ENCODE peak calls at places on chromosomes 5 and 9, in six cellular contexts. One of them, this sample, is unnamed.

GRCh38 chr5:138833726-138834480 is 41.2 kb downstream of the LRRTM2 start:
- DNase-seq in keratinocyte: no peak
- DNase-seq in activated CD8-positive, alpha-beta memory T cell treated with anti-CD3 and anti-CD28 coated beads for 48 hours: no peak
- DNase-seq in midbrain: no peak
- DNase-seq in HS-5: no peak
- DNase-seq in astrocyte: no peak
- DNase-seq in this sample: no peak

GRCh38 chr9:85118990-85119755 is 449.6 kb downstream of the NTRK2 start:
- DNase-seq in keratinocyte: peak
- DNase-seq in astrocyte: peak
- DNase-seq in midbrain: no peak
- DNase-seq in activated CD8-positive, alpha-beta memory T cell treated with anti-CD3 and anti-CD28 coated beads for 48 hours: no peak
- DNase-seq in HS-5: peak
- DNase-seq in this sample: no peak

GRCh38 chr9:130181645-130182044 is 9.4 kb downstream of the NCS1 start:
- DNase-seq in keratinocyte: no peak
- DNase-seq in midbrain: no peak
- DNase-seq in astrocyte: no peak
- DNase-seq in activated CD8-positive, alpha-beta memory T cell treated with anti-CD3 and anti-CD28 coated beads for 48 hours: no peak
- DNase-seq in HS-5: no peak
- DNase-seq in this sample: no peak

GRCh38 chr9:98563212-98563907 is 145.4 kb downstream of the GABBR2 start:
- DNase-seq in HS-5: no peak
- DNase-seq in activated CD8-positive, alpha-beta memory T cell treated with anti-CD3 and anti-CD28 coated beads for 48 hours: no peak
- DNase-seq in astrocyte: no peak
- DNase-seq in keratinocyte: no peak
- DNase-seq in midbrain: no peak
- DNase-seq in this sample: no peak

GRCh38 chr5:113060410-113061025 is 83.9 kb downstream of the DCP2 start:
- DNase-seq in HS-5: no peak
- DNase-seq in astrocyte: no peak
- DNase-seq in activated CD8-positive, alpha-beta memory T cell treated with anti-CD3 and anti-CD28 coated beads for 48 hours: no peak
- DNase-seq in keratinocyte: no peak
- DNase-seq in midbrain: no peak
- DNase-seq in this sample: no peak

GRCh38 chr9:17623965-17624364 is 45.1 kb downstream of the SH3GL2 start:
- DNase-seq in midbrain: no peak
- DNase-seq in activated CD8-positive, alpha-beta memory T cell treated with anti-CD3 and anti-CD28 coated beads for 48 hours: no peak
- DNase-seq in keratinocyte: no peak
- DNase-seq in HS-5: no peak
- DNase-seq in astrocyte: no peak
- DNase-seq in this sample: no peak

GRCh38 chr5:145965804-145966203 is 29.4 kb downstream of the SH3RF2 start:
- DNase-seq in keratinocyte: no peak
- DNase-seq in astrocyte: no peak
- DNase-seq in activated CD8-positive, alpha-beta memory T cell treated with anti-CD3 and anti-CD28 coated beads for 48 hours: no peak
- DNase-seq in midbrain: no peak
- DNase-seq in HS-5: no peak
- DNase-seq in this sample: no peak

GRCh38 chr5:171418982-171419662 is at the start of gene FGF18:
- DNase-seq in keratinocyte: no peak
- DNase-seq in astrocyte: peak
- DNase-seq in HS-5: no peak
- DNase-seq in activated CD8-positive, alpha-beta memory T cell treated with anti-CD3 and anti-CD28 coated beads for 48 hours: no peak
- DNase-seq in midbrain: no peak
- DNase-seq in this sample: no peak

GRCh38 chr9:122221223-122221811 is 7.4 kb downstream of the LHX6 start:
- DNase-seq in HS-5: no peak
- DNase-seq in activated CD8-positive, alpha-beta memory T cell treated with anti-CD3 and anti-CD28 coated beads for 48 hours: no peak
- DNase-seq in keratinocyte: no peak
- DNase-seq in midbrain: no peak
- DNase-seq in astrocyte: no peak
- DNase-seq in this sample: no peak

GRCh38 chr9:98375138-98375726 is 119.8 kb upstream of the TBC1D2 start:
- DNase-seq in activated CD8-positive, alpha-beta memory T cell treated with anti-CD3 and anti-CD28 coated beads for 48 hours: no peak
- DNase-seq in midbrain: no peak
- DNase-seq in astrocyte: peak
- DNase-seq in keratinocyte: no peak
- DNase-seq in HS-5: peak
- DNase-seq in this sample: no peak